ENCODE peak calls at places on chromosomes 1 and 21, in six cellular contexts. J is dorsolateral prefrontal cortex, Q is epithelial cell of esophagus, H is body of pancreas, B is breast epithelium, I is left ventricle myocardium inferior. D is an unnamed sample.

GRCh38 chr1:241701483-241702290 is 49.6 kb downstream of the WDR64 start:
- DNase-seq in B (no peak), I (no peak), J (no peak), Q (no peak), H (no peak), D (no peak)

GRCh38 chr1:61448934-61449368 is 276.0 kb downstream of the TM2D1 start:
- DNase-seq in B (no peak), J (no peak), I (peak), Q (peak), H (peak), D (no peak)

GRCh38 chr1:174689524-174689923 is 241.8 kb downstream of the GPR52 start:
- DNase-seq in B (no peak), J (no peak), H (no peak), Q (no peak), I (no peak), D (no peak)

GRCh38 chr21:42642219-42642745 is 11.1 kb upstream of the PDE9A start:
- DNase-seq in I (no peak), Q (no peak), J (no peak), B (no peak), H (no peak), D (no peak)

GRCh38 chr21:33761104-33762036 is 119.1 kb downstream of the ITSN1 start:
- DNase-seq in I (no peak), H (no peak), J (no peak), Q (peak), B (no peak), D (no peak)

GRCh38 chr1:202952818-202953217 is 5.3 kb downstream of the ADIPOR1 start:
- DNase-seq in J (no peak), I (no peak), B (no peak), H (no peak), Q (peak), D (no peak)

GRCh38 chr1:47313915-47314664 is at the start of gene STIL:
- DNase-seq in B (peak), Q (peak), I (peak), J (peak), H (peak), D (peak)

GRCh38 chr1:196910208-196910607 is 22.4 kb downstream of the CFHR4 start:
- DNase-seq in Q (peak), H (no peak), I (no peak), B (no peak), J (no peak), D (no peak)

GRCh38 chr1:15141933-15142647 is 11.5 kb upstream of the TMEM51 start:
- DNase-seq in Q (peak), B (no peak), J (no peak), H (peak), I (peak), D (no peak)

GRCh38 chr1:61368876-61369275 is 286.5 kb downstream of the NFIA start:
- DNase-seq in Q (no peak), B (no peak), H (no peak), J (no peak), I (no peak), D (no peak)

GRCh38 chr1:91871994-91872393 is 14.0 kb downstream of the TGFBR3 start:
- DNase-seq in B (no peak), I (no peak), Q (no peak), H (no peak), J (no peak), D (no peak)

GRCh38 chr1:236507022-236507700 is 16.6 kb upstream of the LGALS8 start:
- DNase-seq in B (no peak), I (no peak), Q (no peak), H (peak), J (peak), D (no peak)

GRCh38 chr1:220808501-220809186 is 21.9 kb downstream of the MTARC1 start:
- DNase-seq in Q (peak), B (no peak), H (no peak), I (no peak), J (no peak), D (no peak)

GRCh38 chr1:13224480-13225060 is 1.4 kb downstream of the PRAMEF18 start:
- DNase-seq in I (no peak), J (no peak), H (no peak), B (no peak), Q (no peak), D (no peak)

GRCh38 chr1:151282883-151283725 is 1.0 kb downstream of the ZNF687 start:
- DNase-seq in I (peak), Q (peak), H (peak), B (no peak), J (no peak), D (peak)

GRCh38 chr1:227775841-227776240 is 39.6 kb upstream of the PRSS38 start:
- DNase-seq in H (no peak), J (no peak), B (no peak), Q (no peak), I (no peak), D (no peak)

GRCh38 chr1:200973937-200974657 is 49.4 kb downstream of the KIF21B start:
- DNase-seq in B (no peak), I (no peak), H (no peak), J (no peak), Q (no peak), D (no peak)

GRCh38 chr21:37462087-37462861 is 95.7 kb downstream of the DYRK1A start:
- DNase-seq in I (no peak), J (no peak), B (no peak), H (no peak), Q (no peak), D (no peak)

GRCh38 chr1:43402055-43402865 is 12.6 kb downstream of the SZT2 start:
- DNase-seq in B (no peak), Q (no peak), H (no peak), J (no peak), I (no peak), D (no peak)

GRCh38 chr1:41022424-41022823 is 899 bp upstream of the SLFNL1 start:
- DNase-seq in B (no peak), I (no peak), Q (no peak), J (no peak), H (no peak), D (no peak)

GRCh38 chr1:86778510-86779218 is 74.3 kb downstream of the SH3GLB1 start:
- DNase-seq in H (no peak), Q (peak), J (no peak), I (no peak), B (no peak), D (no peak)

GRCh38 chr1:160124709-160125478 is 9.3 kb downstream of the ATP1A2 start:
- DNase-seq in J (no peak), H (peak), B (no peak), I (no peak), Q (peak), D (no peak)

GRCh38 chr1:222618880-222619321 is 1.0 kb downstream of the MIA3 start:
- DNase-seq in I (peak), Q (peak), H (peak), B (no peak), J (peak), D (no peak)

GRCh38 chr1:157894613-157895012 is 53.0 kb upstream of the CD5L start:
- DNase-seq in I (no peak), Q (no peak), B (no peak), J (no peak), H (no peak), D (no peak)

GRCh38 chr1:174040387-174040786 is 18.2 kb upstream of the RC3H1 start:
- DNase-seq in J (no peak), Q (peak), H (peak), B (no peak), I (no peak), D (no peak)

GRCh38 chr1:167517535-167518330 is 596 bp downstream of the CD247 start:
- DNase-seq in H (no peak), J (no peak), I (no peak), B (no peak), Q (peak), D (peak)

GRCh38 chr1:99672022-99672421 is 26.1 kb downstream of the PALMD start:
- DNase-seq in H (no peak), Q (no peak), J (no peak), I (no peak), B (no peak), D (no peak)

GRCh38 chr1:51567653-51568052 is 48.6 kb upstream of the EPS15 start:
- DNase-seq in B (no peak), I (no peak), Q (peak), J (no peak), H (no peak), D (no peak)

DNA sequence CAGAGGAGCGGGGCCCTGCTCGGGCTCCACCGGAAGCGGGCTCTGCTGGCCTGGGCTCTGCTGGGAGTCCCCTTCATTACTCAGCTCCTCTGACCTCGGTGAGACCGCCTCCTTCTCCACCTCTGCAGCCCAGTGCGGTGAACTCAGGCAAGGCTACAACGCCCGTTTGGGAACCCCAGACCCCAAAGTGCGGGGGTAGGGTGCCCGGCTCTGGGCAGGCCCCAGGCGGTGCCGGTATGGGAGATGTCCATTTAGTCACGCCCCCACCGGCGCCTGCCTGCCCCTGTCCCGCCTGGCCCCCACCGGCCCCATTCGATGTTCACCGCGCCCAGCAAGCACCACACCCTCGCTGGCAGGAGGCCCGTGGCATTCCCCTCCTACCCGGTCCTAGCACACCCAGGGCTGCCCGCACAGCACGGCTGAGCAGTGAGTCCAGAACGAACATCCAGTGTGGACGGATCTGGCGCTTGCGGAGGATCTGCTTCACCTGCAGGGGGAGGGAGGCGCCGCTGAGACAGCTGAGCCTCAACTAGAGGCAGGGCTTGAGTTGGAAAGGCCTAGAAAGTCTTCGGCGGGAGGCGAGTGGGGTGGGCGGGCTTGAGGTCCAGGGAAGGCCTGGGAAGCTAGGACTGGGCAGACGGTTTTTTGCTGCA is 10.0 kb downstream of the MAP3K6 start:
- DNase-seq in B (no peak), I (no peak), Q (peak), J (no peak), H (peak), D (peak)
- TF ChIP-seq CTCF in B (no peak), I (no peak), Q (peak), J (no peak), H (no peak), D (no peak)

GRCh38 chr1:229108598-229109201 is 162.2 kb upstream of the RAB4A start:
- DNase-seq in J (no peak), B (no peak), Q (no peak), I (no peak), H (no peak), D (no peak)
- TF ChIP-seq CTCF in J (no peak), B (no peak), Q (no peak), I (no peak), H (no peak), D (no peak)

DNA sequence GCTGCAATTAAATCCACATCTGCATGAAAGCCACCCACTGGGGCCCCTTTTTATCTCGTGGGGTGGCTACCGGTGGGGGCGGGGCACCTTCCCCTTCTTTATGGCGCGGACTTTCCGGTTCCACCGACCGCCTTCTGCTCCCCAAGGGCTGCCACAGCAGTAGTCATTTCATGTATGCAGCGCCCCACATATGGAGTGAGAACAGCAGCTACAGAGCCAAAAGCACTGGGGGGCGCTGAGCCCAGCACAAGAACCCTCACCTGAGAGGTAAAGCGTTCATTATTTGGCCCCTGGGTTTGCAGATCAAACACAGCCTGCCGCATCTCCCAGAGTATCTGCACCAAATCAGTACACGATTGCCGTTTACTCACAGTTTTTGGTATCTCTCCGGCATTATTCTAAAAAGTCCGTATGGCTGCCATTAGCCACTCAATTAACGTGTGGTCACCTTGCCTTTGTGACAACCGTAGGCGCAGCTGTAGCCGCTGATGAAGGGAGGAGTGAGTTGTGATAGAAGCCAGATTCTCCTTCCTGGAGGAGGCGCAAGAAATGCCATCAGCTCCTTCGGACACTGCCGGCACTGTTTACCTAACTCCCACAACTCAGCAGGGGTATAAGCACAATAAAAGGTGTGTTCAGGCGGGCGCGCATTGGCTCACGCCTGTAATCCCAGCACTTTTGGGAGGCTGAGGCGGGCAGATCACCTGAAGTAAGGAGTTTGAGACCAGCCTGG is 30.4 kb upstream of the CR2 start:
- DNase-seq in H (no peak), Q (no peak), B (no peak), J (no peak), I (no peak), D (no peak)
- TF ChIP-seq CTCF in H (no peak), Q (no peak), B (no peak), J (no peak), I (no peak), D (no peak)

GRCh38 chr1:212284744-212285684 is at the start of gene PPP2R5A:
- DNase-seq in I (peak), H (peak), Q (peak), J (peak), B (peak), D (peak)
- TF ChIP-seq CTCF in I (peak), H (peak), Q (peak), J (peak), B (peak), D (peak)

GRCh38 chr1:3276341-3276800 is 178.1 kb upstream of the ARHGEF16 start:
- DNase-seq in Q (no peak), B (no peak), J (no peak), I (no peak), H (no peak), D (no peak)
- TF ChIP-seq CTCF in Q (no peak), B (no peak), J (no peak), I (no peak), H (no peak), D (no peak)

GRCh38 chr1:233477359-233477758 is 136.5 kb upstream of the KCNK1 start:
- DNase-seq in H (no peak), B (no peak), J (no peak), Q (peak), I (no peak), D (no peak)
- TF ChIP-seq CTCF in H (no peak), B (no peak), J (peak), Q (peak), I (no peak), D (no peak)

GRCh38 chr1:11273595-11274234 is 717 bp downstream of the UBIAD1 start:
- DNase-seq in J (no peak), H (no peak), Q (peak), I (no peak), B (no peak), D (no peak)

GRCh38 chr1:11272544-11272841 is 505 bp upstream of the UBIAD1 start:
- DNase-seq in H (no peak), I (no peak), B (no peak), Q (no peak), J (no peak), D (no peak)

GRCh38 chr1:11272842-11273594 is at the start of gene UBIAD1:
- DNase-seq in J (peak), I (peak), B (peak), H (peak), Q (peak), D (peak)
- TF ChIP-seq CTCF in J (peak), I (peak), B (no peak), H (no peak), Q (peak), D (no peak)